ENCODE peak calls at places on chromosomes 3 and 15, in ten cellular contexts. D, H, J, O, T, B, A, E, X and S are unnamed samples. For H3K4me1, the result is how much of the 10 kb centered on the place peaks cover.

GRCh38 chr15:66803182-66803729 is 101.2 kb downstream of the SMAD6 start:
- DNase-seq in A (no peak), D (peak), B (peak), J (peak), X (no peak), E (peak), H (peak), T (peak), O (peak), S (peak)

GRCh38 chr3:178960191-178960590 is 111.4 kb downstream of the ZMAT3 start:
- DNase-seq in H (no peak), X (no peak), O (no peak), E (no peak), D (no peak), J (no peak), T (no peak), B (no peak), A (no peak), S (no peak)

GRCh38 chr15:83284563-83285283 is at the start of gene BNC1:
- DNase-seq in B (peak), O (no peak), T (no peak), J (no peak), H (no peak), D (peak), E (no peak), A (no peak), X (no peak), S (peak)

GRCh38 chr3:151403246-151403645 is 18.7 kb upstream of the P2RY12 start:
- DNase-seq in J (no peak), D (no peak), A (no peak), X (no peak), H (no peak), T (no peak), B (no peak), E (no peak), O (no peak), S (no peak)

GRCh38 chr3:15958692-15959433 is 161.1 kb upstream of the ANKRD28 start:
- DNase-seq in H (no peak), X (no peak), D (no peak), J (no peak), B (no peak), E (no peak), T (no peak), O (no peak), A (no peak), S (no peak)

GRCh38 chr3:189781384-189781783 is 150.2 kb downstream of the TP63 start:
- DNase-seq in O (no peak), E (no peak), D (no peak), T (no peak), J (no peak), X (no peak), H (no peak), B (no peak), A (no peak), S (no peak)

GRCh38 chr3:35670408-35670807 is 31.1 kb downstream of the ARPP21 start:
- DNase-seq in D (no peak), A (no peak), T (no peak), H (no peak), J (no peak), E (no peak), X (no peak), B (no peak), O (no peak), S (no peak)

GRCh38 chr3:105518806-105519418 is 152.2 kb downstream of the ALCAM start:
- DNase-seq in X (peak), A (peak), J (no peak), O (no peak), E (no peak), H (no peak), T (no peak), D (no peak), B (peak), S (no peak)

GRCh38 chr3:168914662-168915061 is 748.9 kb downstream of the MECOM start:
- DNase-seq in B (no peak), H (no peak), E (no peak), A (no peak), X (no peak), J (no peak), T (no peak), D (no peak), O (no peak), S (no peak)

GRCh38 chr3:8523041-8523440 is 21.4 kb downstream of the LMCD1 start:
- DNase-seq in J (no peak), O (no peak), H (no peak), T (no peak), A (no peak), D (no peak), B (no peak), X (no peak), E (no peak), S (no peak)

GRCh38 chr3:134803652-134804051 is 8.6 kb downstream of the EPHB1 start:
- DNase-seq in E (no peak), J (no peak), D (no peak), T (no peak), O (no peak), H (no peak), X (no peak), A (no peak), B (no peak), S (no peak)
- H3K27ac ChIP-seq in E (no peak), J (no peak), D (no peak), T (no peak), O (no peak), H (no peak), X (no peak), A (no peak), B (no peak), S (no peak)

GRCh38 chr3:183541235-183541655 is 14.3 kb downstream of the KLHL6 start:
- DNase-seq in B (no peak), T (no peak), O (no peak), E (no peak), J (no peak), A (peak), H (no peak), D (no peak), X (no peak), S (no peak)
- H3K4me1 ChIP-seq in B (under half), T (under half), O (under half), E (half or more), J (under half), A (half or more), H (under half), D (under half), X (under half), S (under half)

GRCh38 chr3:71523628-71524027 is 59.9 kb downstream of the FOXP1 start:
- DNase-seq in B (no peak), D (no peak), J (no peak), E (no peak), H (no peak), A (no peak), T (no peak), X (no peak), O (no peak), S (no peak)

GRCh38 chr3:71521021-71521352 is 62.5 kb downstream of the FOXP1 start:
- DNase-seq in E (no peak), X (no peak), B (peak), O (no peak), H (no peak), J (no peak), T (no peak), A (no peak), D (no peak), S (no peak)

GRCh38 chr3:71521940-71522876 is 61.3 kb downstream of the FOXP1 start:
- DNase-seq in T (no peak), O (no peak), B (no peak), D (no peak), X (no peak), E (no peak), A (peak), J (no peak), H (no peak), S (no peak)

GRCh38 chr3:71525376-71525775 is 58.2 kb downstream of the FOXP1 start:
- DNase-seq in D (no peak), J (no peak), H (no peak), O (no peak), A (no peak), E (no peak), T (no peak), X (no peak), B (no peak), S (no peak)

DNA sequence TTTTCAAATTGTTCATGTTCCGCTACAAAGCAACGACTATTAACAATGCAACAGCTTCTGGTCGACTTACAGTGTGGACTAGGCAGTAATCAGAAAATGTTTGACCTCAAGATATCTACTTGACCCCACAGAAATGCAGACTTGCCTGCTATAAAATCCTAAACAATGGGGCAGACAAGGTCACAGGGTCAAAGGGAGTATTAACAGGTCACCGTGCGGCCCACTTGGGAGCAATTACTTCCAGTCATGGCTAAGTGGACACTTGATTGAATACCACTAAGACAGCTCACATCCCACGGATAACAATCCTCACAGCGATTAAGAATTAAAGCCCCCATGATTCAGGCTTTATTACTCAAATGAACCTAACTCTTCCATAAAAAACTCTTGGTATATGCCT is 58.8 kb downstream of the FOXP1 start:
- DNase-seq in A (no peak), D (no peak), X (no peak), J (no peak), B (no peak), E (no peak), O (no peak), H (no peak), T (no peak), S (no peak)
- H3K27ac ChIP-seq in A (no peak), D (no peak), X (no peak), J (no peak), B (no peak), E (no peak), O (no peak), H (no peak), T (no peak), S (no peak)

DNA sequence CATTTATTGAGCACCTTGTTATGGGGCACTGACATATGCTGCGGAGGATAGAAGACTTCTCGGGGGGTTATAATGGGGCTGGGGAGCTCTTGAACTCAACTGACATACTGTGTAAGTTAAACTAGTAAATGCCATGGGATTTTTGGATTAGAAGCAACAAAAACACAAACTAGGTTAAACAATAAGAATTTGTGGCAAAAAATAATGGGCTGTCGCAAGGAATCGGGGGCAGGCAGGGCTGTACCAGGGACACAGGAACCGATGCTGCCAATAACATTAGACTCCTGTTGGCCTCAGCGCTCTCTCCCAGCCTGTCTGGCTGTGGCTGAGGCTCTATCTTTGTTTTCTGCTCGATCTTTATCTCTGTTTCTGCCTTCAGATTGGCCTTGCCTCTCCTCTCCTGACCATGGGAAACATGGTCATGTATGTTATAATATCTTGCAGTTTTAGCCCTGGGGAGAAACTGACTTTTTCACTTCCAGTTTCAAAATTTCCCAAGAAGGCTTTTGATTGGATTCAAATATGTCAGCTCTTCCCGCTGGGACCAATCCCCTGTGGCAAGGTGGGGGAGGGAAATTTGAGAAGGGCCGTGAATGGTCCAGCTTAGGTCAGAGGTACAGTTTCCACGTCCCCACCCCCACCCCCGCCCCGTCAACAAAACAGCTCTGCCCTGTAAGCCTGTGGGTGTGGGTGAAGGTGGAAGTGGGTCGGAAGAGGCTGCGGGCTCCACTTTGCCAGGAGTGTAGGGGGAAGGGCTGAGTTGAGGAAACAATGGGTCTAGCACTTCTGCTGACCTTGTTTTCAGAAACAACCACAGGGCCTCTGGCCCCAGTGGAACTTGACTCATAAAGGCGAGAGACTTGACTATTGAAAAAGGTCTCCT is 161.0 kb upstream of the TBL1XR1 start:
- DNase-seq in D (peak), H (peak), O (no peak), J (peak), X (peak), T (peak), B (peak), E (peak), A (peak), S (peak)
- H3K4me1 ChIP-seq in D (half or more), H (half or more), O (under half), J (under half), X (under half), T (under half), B (under half), E (half or more), A (half or more), S (under half)

DNA sequence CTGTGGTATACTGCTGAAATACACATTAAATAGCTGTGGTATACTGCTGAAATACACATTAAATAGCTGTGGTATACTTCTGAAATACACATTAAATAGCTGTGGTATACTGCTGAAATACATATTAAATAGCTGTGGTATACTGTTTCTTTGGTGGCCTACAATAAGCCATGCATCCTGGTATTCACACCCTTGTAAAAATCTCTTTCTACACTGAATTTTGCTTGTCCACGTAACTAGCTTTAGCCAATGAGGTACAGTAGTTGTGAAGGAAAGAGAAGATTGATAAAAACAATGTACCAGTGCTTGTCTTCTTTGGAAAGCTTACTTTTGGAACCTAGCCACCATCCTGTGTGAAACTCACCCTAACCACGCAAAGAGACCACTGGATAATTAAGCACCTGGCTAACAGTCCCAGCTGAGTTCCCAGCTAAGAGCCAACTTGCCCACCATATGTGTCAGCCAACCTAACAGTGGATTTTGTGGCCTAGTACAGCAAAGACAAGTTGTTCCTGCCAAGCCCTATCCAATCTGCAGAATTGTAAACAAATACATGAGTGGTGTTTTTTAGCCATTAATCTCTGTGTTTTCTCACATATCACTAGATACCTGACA is 103.4 kb upstream of the MELTF start:
- DNase-seq in D (no peak), O (no peak), J (no peak), E (no peak), B (no peak), X (no peak), A (no peak), H (no peak), T (no peak), S (no peak)
- H3K27ac ChIP-seq in D (no peak), O (no peak), J (no peak), E (no peak), B (no peak), X (no peak), A (no peak), H (no peak), T (no peak), S (no peak)